ENCODE peak calls at places on chromosomes 4 and X, in eight cellular contexts. H is fibroblast of lung; I is CD4-positive, alpha-beta T cell; M is GM23338; R is upper lobe of left lung; C is HCT116; X is body of pancreas; J is heart left ventricle. L is an unnamed sample.

GRCh38 chr4:186845137-186845842 is 121.6 kb upstream of the FAT1 start:
- DNase-seq in H (peak; percentile 97), I (no peak), M (no peak), R (no peak), C (peak; percentile 92), X (no peak), J (no peak), L (peak; percentile 59)

GRCh38 chrX:48025561-48025960 is 18.8 kb downstream of the SPACA5 start:
- DNase-seq in H (peak; percentile 41), I (peak; percentile 24), M (peak; percentile 79), R (peak; percentile 41), C (peak; percentile 64), X (peak; percentile 55), J (no peak), L (peak; percentile 74)

GRCh38 chrX:13732246-13733067 is 2.0 kb downstream of the TRAPPC2 start:
- DNase-seq in H (peak; percentile 80), I (no peak), M (no peak), R (no peak), C (no peak), X (peak; percentile 21), J (no peak), L (no peak)

GRCh38 chrX:44246826-44247225 is 96.6 kb downstream of the EFHC2 start:
- DNase-seq in H (no peak), I (no peak), M (no peak), R (no peak), C (no peak), X (no peak), J (no peak), L (no peak)

GRCh38 chr4:2266181-2266580 is 4.3 kb upstream of the MXD4 start:
- DNase-seq in H (peak; percentile 40), I (no peak), M (no peak), R (peak; percentile 63), C (no peak), X (peak; percentile 61), J (peak; percentile 79), L (no peak)

GRCh38 chr4:182065255-182065654 is 177.9 kb upstream of the TENM3 start:
- DNase-seq in H (no peak), I (no peak), M (no peak), R (no peak), C (no peak), X (no peak), J (no peak), L (no peak)

GRCh38 chr4:128600996-128601857 is 208.3 kb upstream of the JADE1 start:
- DNase-seq in H (peak; percentile 97), I (no peak), M (no peak), R (peak; percentile 87), C (peak; percentile 77), X (peak; percentile 80), J (peak; percentile 77), L (peak; percentile 90)

GRCh38 chrX:11040405-11040804 is 70.7 kb upstream of the HCCS start:
- DNase-seq in H (no peak), I (no peak), M (no peak), R (no peak), C (no peak), X (no peak), J (no peak), L (no peak)

GRCh38 chr4:8859550-8860095 is 12.0 kb downstream of the HMX1 start:
- DNase-seq in H (no peak), I (no peak), M (peak; percentile 27), R (no peak), C (no peak), X (no peak), J (peak; percentile 17), L (no peak)
- H3K27me3 ChIP-seq in H (peaks cover 72% of the 10 kb centered on the region), I (peaks cover 73% of the 10 kb centered on the region), M (peaks cover 99% of the 10 kb centered on the region), R (no peaks in the 10 kb centered on the region), C (no peaks in the 10 kb centered on the region), X (peaks cover 24% of the 10 kb centered on the region), J (peaks cover 100% of the 10 kb centered on the region), L (peaks cover 97% of the 10 kb centered on the region)

GRCh38 chr4:155173371-155173770 is 35.1 kb upstream of the NPY2R start:
- DNase-seq in H (peak; percentile 17), I (no peak), M (no peak), R (no peak), C (no peak), X (no peak), J (no peak), L (no peak)

GRCh38 chr4:155174668-155175067 is 33.8 kb upstream of the NPY2R start:
- DNase-seq in H (no peak), I (no peak), M (no peak), R (no peak), C (no peak), X (no peak), J (no peak), L (no peak)

GRCh38 chr4:155164705-155165104 is 43.7 kb upstream of the NPY2R start:
- DNase-seq in H (no peak), I (no peak), M (peak; percentile 7), R (no peak), C (no peak), X (no peak), J (no peak), L (no peak)

GRCh38 chr4:155170569-155170968 is 37.9 kb upstream of the NPY2R start:
- DNase-seq in H (no peak), I (no peak), M (no peak), R (no peak), C (no peak), X (peak; percentile 31), J (no peak), L (no peak)
- TF ChIP-seq CTCF in H (no peak), I (no peak), M (peak; percentile 40), R (no peak), C (no peak), X (no peak), J (no peak), L (peak; percentile 7)

GRCh38 chr4:3856604-3857204 is 90.5 kb downstream of the ADRA2C start:
- DNase-seq in H (no peak), I (no peak), M (no peak), R (no peak), C (no peak), X (no peak), J (peak; percentile 15), L (no peak)
- H3K27me3 ChIP-seq in H (no peaks in the 10 kb centered on the region), I (no peaks in the 10 kb centered on the region), M (no peaks in the 10 kb centered on the region), R (no peaks in the 10 kb centered on the region), C (peaks cover 52% of the 10 kb centered on the region), X (peaks cover 8% of the 10 kb centered on the region), J (peaks cover 17% of the 10 kb centered on the region), L (peaks cover 6% of the 10 kb centered on the region)

GRCh38 chrX:102517331-102517730 is 792 bp upstream of the TMSB15A start:
- DNase-seq in H (peak; percentile 8), I (no peak), M (peak; percentile 17), R (no peak), C (no peak), X (no peak), J (no peak), L (no peak)
- TF ChIP-seq CTCF in H (peak; percentile 24), I (no peak), M (peak; percentile 31), R (no peak), C (peak; percentile 20), X (peak; percentile 20), J (no peak), L (peak; percentile 24)

GRCh38 chr4:8854016-8854415 is 17.6 kb downstream of the HMX1 start:
- DNase-seq in H (no peak), I (no peak), M (no peak), R (no peak), C (no peak), X (no peak), J (no peak), L (no peak)
- H3K27me3 ChIP-seq in H (peaks cover 35% of the 10 kb centered on the region), I (peaks cover 44% of the 10 kb centered on the region), M (peaks cover 63% of the 10 kb centered on the region), R (no peaks in the 10 kb centered on the region), C (no peaks in the 10 kb centered on the region), X (peaks cover 14% of the 10 kb centered on the region), J (peaks cover 97% of the 10 kb centered on the region), L (peaks cover 76% of the 10 kb centered on the region)

L was measured in hepatocyte.